ENCODE peak calls at places on chromosomes 5 and 9, in six cellular contexts. One of them, this sample, is unnamed.

GRCh38 chr9:16039103-16039987 is 486.5 kb downstream of the CCDC171 start:
- DNase-seq in Karpas-422: peak
- DNase-seq in NCI-H345: no peak
- DNase-seq in IMR-90: peak
- DNase-seq in stimulated activated CD4-positive, alpha-beta T cell treated with anti-CD3 and anti-CD28 coated beads, Interleukin-1b, Interleukin-23, amount 100 ng/mL, for 4 hours: no peak
- DNase-seq in stimulated activated CD8-positive, alpha-beta memory T cell treated with anti-CD3 and anti-CD28 coated beads, Interleukin-4, amount 100 ng/mL, for 1 hour: no peak
- DNase-seq in this sample: no peak

GRCh38 chr5:69115526-69115925 is 21.7 kb downstream of the SLC30A5 start:
- DNase-seq in NCI-H345: no peak
- DNase-seq in IMR-90: no peak
- DNase-seq in stimulated activated CD8-positive, alpha-beta memory T cell treated with anti-CD3 and anti-CD28 coated beads, Interleukin-4, amount 100 ng/mL, for 1 hour: no peak
- DNase-seq in stimulated activated CD4-positive, alpha-beta T cell treated with anti-CD3 and anti-CD28 coated beads, Interleukin-1b, Interleukin-23, amount 100 ng/mL, for 4 hours: no peak
- DNase-seq in Karpas-422: no peak
- DNase-seq in this sample: no peak

GRCh38 chr5:657570-657969 is 35.6 kb downstream of the TPPP start:
- DNase-seq in Karpas-422: no peak
- DNase-seq in stimulated activated CD8-positive, alpha-beta memory T cell treated with anti-CD3 and anti-CD28 coated beads, Interleukin-4, amount 100 ng/mL, for 1 hour: no peak
- DNase-seq in stimulated activated CD4-positive, alpha-beta T cell treated with anti-CD3 and anti-CD28 coated beads, Interleukin-1b, Interleukin-23, amount 100 ng/mL, for 4 hours: no peak
- DNase-seq in IMR-90: peak
- DNase-seq in NCI-H345: no peak
- DNase-seq in this sample: peak

GRCh38 chr5:128083811-128084227 is 253 bp downstream of the SLC12A2 start:
- DNase-seq in IMR-90: peak
- DNase-seq in Karpas-422: no peak
- DNase-seq in stimulated activated CD8-positive, alpha-beta memory T cell treated with anti-CD3 and anti-CD28 coated beads, Interleukin-4, amount 100 ng/mL, for 1 hour: no peak
- DNase-seq in stimulated activated CD4-positive, alpha-beta T cell treated with anti-CD3 and anti-CD28 coated beads, Interleukin-1b, Interleukin-23, amount 100 ng/mL, for 4 hours: no peak
- DNase-seq in NCI-H345: no peak
- DNase-seq in this sample: no peak

GRCh38 chr5:31823477-31823876 is 184.5 kb downstream of the PDZD2 start:
- DNase-seq in NCI-H345: no peak
- DNase-seq in stimulated activated CD8-positive, alpha-beta memory T cell treated with anti-CD3 and anti-CD28 coated beads, Interleukin-4, amount 100 ng/mL, for 1 hour: no peak
- DNase-seq in IMR-90: no peak
- DNase-seq in stimulated activated CD4-positive, alpha-beta T cell treated with anti-CD3 and anti-CD28 coated beads, Interleukin-1b, Interleukin-23, amount 100 ng/mL, for 4 hours: no peak
- DNase-seq in Karpas-422: no peak
- DNase-seq in this sample: no peak

GRCh38 chr5:132464155-132464939 is 26.2 kb downstream of the IRF1 start:
- DNase-seq in Karpas-422: no peak
- DNase-seq in NCI-H345: no peak
- DNase-seq in stimulated activated CD4-positive, alpha-beta T cell treated with anti-CD3 and anti-CD28 coated beads, Interleukin-1b, Interleukin-23, amount 100 ng/mL, for 4 hours: no peak
- DNase-seq in stimulated activated CD8-positive, alpha-beta memory T cell treated with anti-CD3 and anti-CD28 coated beads, Interleukin-4, amount 100 ng/mL, for 1 hour: no peak
- DNase-seq in IMR-90: no peak
- DNase-seq in this sample: no peak

GRCh38 chr5:112684737-112685136 is 52.9 kb upstream of the APC start:
- DNase-seq in IMR-90: peak
- DNase-seq in stimulated activated CD8-positive, alpha-beta memory T cell treated with anti-CD3 and anti-CD28 coated beads, Interleukin-4, amount 100 ng/mL, for 1 hour: no peak
- DNase-seq in NCI-H345: no peak
- DNase-seq in Karpas-422: peak
- DNase-seq in stimulated activated CD4-positive, alpha-beta T cell treated with anti-CD3 and anti-CD28 coated beads, Interleukin-1b, Interleukin-23, amount 100 ng/mL, for 4 hours: no peak
- DNase-seq in this sample: peak

GRCh38 chr5:137234973-137235943 is 263.9 kb downstream of the SPOCK1 start:
- DNase-seq in Karpas-422: no peak
- DNase-seq in stimulated activated CD4-positive, alpha-beta T cell treated with anti-CD3 and anti-CD28 coated beads, Interleukin-1b, Interleukin-23, amount 100 ng/mL, for 4 hours: no peak
- DNase-seq in stimulated activated CD8-positive, alpha-beta memory T cell treated with anti-CD3 and anti-CD28 coated beads, Interleukin-4, amount 100 ng/mL, for 1 hour: no peak
- DNase-seq in NCI-H345: no peak
- DNase-seq in IMR-90: no peak
- DNase-seq in this sample: no peak

GRCh38 chr5:157247267-157247666 is 18.7 kb upstream of the CYFIP2 start:
- DNase-seq in stimulated activated CD8-positive, alpha-beta memory T cell treated with anti-CD3 and anti-CD28 coated beads, Interleukin-4, amount 100 ng/mL, for 1 hour: no peak
- DNase-seq in Karpas-422: no peak
- DNase-seq in IMR-90: no peak
- DNase-seq in stimulated activated CD4-positive, alpha-beta T cell treated with anti-CD3 and anti-CD28 coated beads, Interleukin-1b, Interleukin-23, amount 100 ng/mL, for 4 hours: no peak
- DNase-seq in NCI-H345: no peak
- DNase-seq in this sample: no peak

GRCh38 chr5:147417133-147417813 is 92.6 kb downstream of the DPYSL3 start:
- DNase-seq in stimulated activated CD8-positive, alpha-beta memory T cell treated with anti-CD3 and anti-CD28 coated beads, Interleukin-4, amount 100 ng/mL, for 1 hour: no peak
- DNase-seq in Karpas-422: no peak
- DNase-seq in stimulated activated CD4-positive, alpha-beta T cell treated with anti-CD3 and anti-CD28 coated beads, Interleukin-1b, Interleukin-23, amount 100 ng/mL, for 4 hours: no peak
- DNase-seq in NCI-H345: peak
- DNase-seq in IMR-90: peak
- DNase-seq in this sample: no peak

GRCh38 chr9:134690301-134690751 is 48.7 kb downstream of the COL5A1 start:
- DNase-seq in IMR-90: no peak
- DNase-seq in NCI-H345: no peak
- DNase-seq in stimulated activated CD8-positive, alpha-beta memory T cell treated with anti-CD3 and anti-CD28 coated beads, Interleukin-4, amount 100 ng/mL, for 1 hour: no peak
- DNase-seq in Karpas-422: no peak
- DNase-seq in stimulated activated CD4-positive, alpha-beta T cell treated with anti-CD3 and anti-CD28 coated beads, Interleukin-1b, Interleukin-23, amount 100 ng/mL, for 4 hours: no peak
- DNase-seq in this sample: no peak

GRCh38 chr5:124755565-124755964 is 9.1 kb upstream of the ZNF608 start:
- DNase-seq in Karpas-422: peak
- DNase-seq in stimulated activated CD8-positive, alpha-beta memory T cell treated with anti-CD3 and anti-CD28 coated beads, Interleukin-4, amount 100 ng/mL, for 1 hour: no peak
- DNase-seq in stimulated activated CD4-positive, alpha-beta T cell treated with anti-CD3 and anti-CD28 coated beads, Interleukin-1b, Interleukin-23, amount 100 ng/mL, for 4 hours: no peak
- DNase-seq in NCI-H345: no peak
- DNase-seq in IMR-90: no peak
- DNase-seq in this sample: no peak

GRCh38 chr5:177085985-177086917 is at the start of gene FGFR4:
- DNase-seq in stimulated activated CD4-positive, alpha-beta T cell treated with anti-CD3 and anti-CD28 coated beads, Interleukin-1b, Interleukin-23, amount 100 ng/mL, for 4 hours: peak
- DNase-seq in NCI-H345: peak
- DNase-seq in stimulated activated CD8-positive, alpha-beta memory T cell treated with anti-CD3 and anti-CD28 coated beads, Interleukin-4, amount 100 ng/mL, for 1 hour: peak
- DNase-seq in IMR-90: peak
- DNase-seq in Karpas-422: peak
- DNase-seq in this sample: peak

GRCh38 chr5:133384903-133385302 is 227.4 kb downstream of the FSTL4 start:
- DNase-seq in stimulated activated CD8-positive, alpha-beta memory T cell treated with anti-CD3 and anti-CD28 coated beads, Interleukin-4, amount 100 ng/mL, for 1 hour: no peak
- DNase-seq in IMR-90: no peak
- DNase-seq in NCI-H345: no peak
- DNase-seq in stimulated activated CD4-positive, alpha-beta T cell treated with anti-CD3 and anti-CD28 coated beads, Interleukin-1b, Interleukin-23, amount 100 ng/mL, for 4 hours: no peak
- DNase-seq in Karpas-422: no peak
- DNase-seq in this sample: no peak

This sample was measured in HFFc6.